ENCODE peak calls at places on chromosomes 5 and 9, in ten cellular contexts. One of them, this sample, is unnamed.

GRCh38 chr5:71887680-71888079 is 168.6 kb downstream of the CARTPT start:
- DNase-seq in CD8-positive, alpha-beta T cell: no peak
- DNase-seq in IMR-90: peak; percentile 94
- DNase-seq in Karpas-422: peak; percentile 89
- DNase-seq in left lung: no peak
- DNase-seq in fibroblast of lung: peak; percentile 86
- DNase-seq in SK-N-SH: peak; percentile 44
- DNase-seq in CD4-positive, alpha-beta T cell: no peak
- DNase-seq in neuronal stem cell: no peak
- DNase-seq in prostate gland: no peak
- DNase-seq in this sample: no peak

GRCh38 chr9:35729700-35730485 is 2.1 kb downstream of the TLN1 start:
- DNase-seq in fibroblast of lung: peak; percentile 87
- DNase-seq in neuronal stem cell: peak; percentile 31
- DNase-seq in IMR-90: peak; percentile 91
- DNase-seq in CD4-positive, alpha-beta T cell: no peak
- DNase-seq in Karpas-422: peak; percentile 60
- DNase-seq in SK-N-SH: peak; percentile 76
- DNase-seq in prostate gland: no peak
- DNase-seq in CD8-positive, alpha-beta T cell: no peak
- DNase-seq in left lung: peak; percentile 93
- DNase-seq in this sample: peak; percentile 30

GRCh38 chr5:72600401-72600981 is 93.3 kb upstream of the ZNF366 start:
- DNase-seq in left lung: no peak
- DNase-seq in CD4-positive, alpha-beta T cell: no peak
- DNase-seq in prostate gland: no peak
- DNase-seq in SK-N-SH: no peak
- DNase-seq in fibroblast of lung: peak; percentile 89
- DNase-seq in Karpas-422: no peak
- DNase-seq in CD8-positive, alpha-beta T cell: no peak
- DNase-seq in neuronal stem cell: no peak
- DNase-seq in IMR-90: peak; percentile 95
- DNase-seq in this sample: no peak

GRCh38 chr5:133681896-133682295 is 69.6 kb upstream of the FSTL4 start:
- DNase-seq in CD4-positive, alpha-beta T cell: no peak
- DNase-seq in SK-N-SH: no peak
- DNase-seq in Karpas-422: no peak
- DNase-seq in CD8-positive, alpha-beta T cell: no peak
- DNase-seq in neuronal stem cell: no peak
- DNase-seq in prostate gland: no peak
- DNase-seq in fibroblast of lung: no peak
- DNase-seq in left lung: no peak
- DNase-seq in IMR-90: no peak
- DNase-seq in this sample: no peak

GRCh38 chr5:61409568-61409967 is 77.5 kb downstream of the ZSWIM6 start:
- DNase-seq in CD8-positive, alpha-beta T cell: no peak
- DNase-seq in fibroblast of lung: peak; percentile 98
- DNase-seq in Karpas-422: no peak
- DNase-seq in IMR-90: peak; percentile 96
- DNase-seq in SK-N-SH: peak; percentile 19
- DNase-seq in prostate gland: no peak
- DNase-seq in left lung: no peak
- DNase-seq in neuronal stem cell: no peak
- DNase-seq in CD4-positive, alpha-beta T cell: no peak
- DNase-seq in this sample: no peak

GRCh38 chr5:173326501-173326960 is 1.7 kb downstream of the STC2 start:
- DNase-seq in Karpas-422: no peak
- DNase-seq in neuronal stem cell: no peak
- DNase-seq in prostate gland: no peak
- DNase-seq in SK-N-SH: no peak
- DNase-seq in IMR-90: peak; percentile 92
- DNase-seq in CD4-positive, alpha-beta T cell: no peak
- DNase-seq in CD8-positive, alpha-beta T cell: no peak
- DNase-seq in left lung: no peak
- DNase-seq in fibroblast of lung: peak; percentile 94
- DNase-seq in this sample: no peak

GRCh38 chr9:21674894-21675293 is 127.5 kb upstream of the MTAP start:
- DNase-seq in CD4-positive, alpha-beta T cell: no peak
- DNase-seq in SK-N-SH: no peak
- DNase-seq in prostate gland: no peak
- DNase-seq in neuronal stem cell: no peak
- DNase-seq in CD8-positive, alpha-beta T cell: no peak
- DNase-seq in fibroblast of lung: peak; percentile 60
- DNase-seq in Karpas-422: no peak
- DNase-seq in left lung: no peak
- DNase-seq in IMR-90: peak; percentile 61
- DNase-seq in this sample: no peak

GRCh38 chr5:143135832-143136551 is 267.5 kb downstream of the NR3C1 start:
- DNase-seq in prostate gland: no peak
- DNase-seq in CD8-positive, alpha-beta T cell: no peak
- DNase-seq in SK-N-SH: no peak
- DNase-seq in Karpas-422: no peak
- DNase-seq in left lung: no peak
- DNase-seq in fibroblast of lung: peak; percentile 59
- DNase-seq in neuronal stem cell: no peak
- DNase-seq in IMR-90: peak; percentile 17
- DNase-seq in CD4-positive, alpha-beta T cell: no peak
- DNase-seq in this sample: no peak

GRCh38 chr5:16879191-16879590 is 56.9 kb downstream of the MYO10 start:
- DNase-seq in prostate gland: no peak
- DNase-seq in fibroblast of lung: no peak
- DNase-seq in CD8-positive, alpha-beta T cell: no peak
- DNase-seq in CD4-positive, alpha-beta T cell: no peak
- DNase-seq in neuronal stem cell: no peak
- DNase-seq in IMR-90: no peak
- DNase-seq in left lung: no peak
- DNase-seq in SK-N-SH: no peak
- DNase-seq in Karpas-422: no peak
- DNase-seq in this sample: no peak

GRCh38 chr5:16880547-16880946 is 55.5 kb downstream of the MYO10 start:
- DNase-seq in neuronal stem cell: no peak
- DNase-seq in CD8-positive, alpha-beta T cell: no peak
- DNase-seq in fibroblast of lung: no peak
- DNase-seq in IMR-90: no peak
- DNase-seq in prostate gland: no peak
- DNase-seq in left lung: no peak
- DNase-seq in CD4-positive, alpha-beta T cell: no peak
- DNase-seq in Karpas-422: no peak
- DNase-seq in SK-N-SH: no peak
- DNase-seq in this sample: no peak

GRCh38 chr5:16879650-16880049 is 56.4 kb downstream of the MYO10 start:
- DNase-seq in CD8-positive, alpha-beta T cell: no peak
- DNase-seq in left lung: no peak
- DNase-seq in CD4-positive, alpha-beta T cell: no peak
- DNase-seq in IMR-90: no peak
- DNase-seq in SK-N-SH: no peak
- DNase-seq in Karpas-422: no peak
- DNase-seq in fibroblast of lung: no peak
- DNase-seq in prostate gland: no peak
- DNase-seq in neuronal stem cell: no peak
- DNase-seq in this sample: no peak

GRCh38 chr5:16883801-16884200 is 52.3 kb downstream of the MYO10 start:
- DNase-seq in CD4-positive, alpha-beta T cell: no peak
- DNase-seq in Karpas-422: no peak
- DNase-seq in prostate gland: no peak
- DNase-seq in CD8-positive, alpha-beta T cell: no peak
- DNase-seq in fibroblast of lung: no peak
- DNase-seq in neuronal stem cell: no peak
- DNase-seq in IMR-90: no peak
- DNase-seq in SK-N-SH: no peak
- DNase-seq in left lung: no peak
- DNase-seq in this sample: no peak

DNA sequence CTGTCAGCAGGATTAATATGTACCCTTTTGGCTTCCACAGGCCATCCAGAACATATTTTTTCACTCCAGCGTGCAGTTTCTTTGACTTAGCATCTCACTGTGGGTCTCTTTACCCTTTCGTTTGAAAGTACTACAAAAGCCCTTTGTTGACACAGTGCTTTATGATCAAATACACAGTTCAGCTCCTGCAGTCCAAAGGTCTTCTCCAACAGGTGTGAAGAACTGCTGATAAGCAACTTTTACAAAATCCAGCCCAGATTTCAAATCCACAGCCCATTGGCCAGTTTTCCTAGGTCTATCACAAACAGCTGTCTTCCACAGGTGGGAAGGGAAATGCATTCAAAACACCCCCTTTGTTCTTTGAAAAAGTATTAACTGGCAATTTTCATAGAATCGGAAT is 54.8 kb downstream of the MYO10 start:
- DNase-seq in IMR-90: no peak
- DNase-seq in left lung: no peak
- DNase-seq in Karpas-422: no peak
- DNase-seq in SK-N-SH: no peak
- DNase-seq in prostate gland: no peak
- DNase-seq in fibroblast of lung: no peak
- DNase-seq in CD8-positive, alpha-beta T cell: no peak
- DNase-seq in CD4-positive, alpha-beta T cell: no peak
- DNase-seq in neuronal stem cell: no peak
- DNase-seq in this sample: no peak
- H3K27ac ChIP-seq in IMR-90: no peak overlapping the region
- H3K27ac ChIP-seq in left lung: no peak overlapping the region
- H3K27ac ChIP-seq in Karpas-422: no peak overlapping the region
- H3K27ac ChIP-seq in SK-N-SH: no peak overlapping the region
- H3K27ac ChIP-seq in prostate gland: no peak overlapping the region
- H3K27ac ChIP-seq in fibroblast of lung: no peak overlapping the region
- H3K27ac ChIP-seq in CD8-positive, alpha-beta T cell: no peak overlapping the region
- H3K27ac ChIP-seq in CD4-positive, alpha-beta T cell: no peak overlapping the region
- H3K27ac ChIP-seq in neuronal stem cell: no peak overlapping the region
- H3K27ac ChIP-seq in this sample: no peak overlapping the region

GRCh38 chr9:113154471-113154870 is 3.7 kb downstream of the SLC31A2 start:
- DNase-seq in Karpas-422: no peak
- DNase-seq in neuronal stem cell: no peak
- DNase-seq in prostate gland: no peak
- DNase-seq in fibroblast of lung: peak; percentile 80
- DNase-seq in SK-N-SH: no peak
- DNase-seq in IMR-90: peak; percentile 79
- DNase-seq in CD4-positive, alpha-beta T cell: no peak
- DNase-seq in CD8-positive, alpha-beta T cell: no peak
- DNase-seq in left lung: no peak
- DNase-seq in this sample: peak; percentile 46

GRCh38 chr9:113158446-113158845 is 7.6 kb downstream of the SLC31A2 start:
- DNase-seq in left lung: no peak
- DNase-seq in prostate gland: no peak
- DNase-seq in Karpas-422: no peak
- DNase-seq in IMR-90: no peak
- DNase-seq in neuronal stem cell: no peak
- DNase-seq in CD8-positive, alpha-beta T cell: no peak
- DNase-seq in fibroblast of lung: no peak
- DNase-seq in CD4-positive, alpha-beta T cell: no peak
- DNase-seq in SK-N-SH: no peak
- DNase-seq in this sample: no peak

GRCh38 chr9:113154936-113155335 is 4.1 kb downstream of the SLC31A2 start:
- DNase-seq in CD8-positive, alpha-beta T cell: no peak
- DNase-seq in SK-N-SH: no peak
- DNase-seq in IMR-90: peak; percentile 31
- DNase-seq in neuronal stem cell: no peak
- DNase-seq in left lung: no peak
- DNase-seq in Karpas-422: no peak
- DNase-seq in prostate gland: no peak
- DNase-seq in fibroblast of lung: no peak
- DNase-seq in CD4-positive, alpha-beta T cell: no peak
- DNase-seq in this sample: no peak

GRCh38 chr9:113156880-113157279 is 6.1 kb downstream of the SLC31A2 start:
- DNase-seq in CD4-positive, alpha-beta T cell: no peak
- DNase-seq in prostate gland: no peak
- DNase-seq in SK-N-SH: no peak
- DNase-seq in neuronal stem cell: no peak
- DNase-seq in fibroblast of lung: no peak
- DNase-seq in Karpas-422: peak; percentile 65
- DNase-seq in IMR-90: no peak
- DNase-seq in CD8-positive, alpha-beta T cell: no peak
- DNase-seq in left lung: no peak
- DNase-seq in this sample: no peak

GRCh38 chr9:113155911-113156559 is 5.2 kb downstream of the SLC31A2 start:
- DNase-seq in CD8-positive, alpha-beta T cell: no peak
- DNase-seq in IMR-90: no peak
- DNase-seq in Karpas-422: peak; percentile 49
- DNase-seq in SK-N-SH: no peak
- DNase-seq in fibroblast of lung: no peak
- DNase-seq in neuronal stem cell: no peak
- DNase-seq in CD4-positive, alpha-beta T cell: peak; percentile 8
- DNase-seq in left lung: no peak
- DNase-seq in prostate gland: no peak
- DNase-seq in this sample: no peak
- H3K27ac ChIP-seq in CD8-positive, alpha-beta T cell: no peak overlapping the region
- H3K27ac ChIP-seq in IMR-90: no peak overlapping the region
- H3K27ac ChIP-seq in Karpas-422: no peak overlapping the region
- H3K27ac ChIP-seq in SK-N-SH: no peak overlapping the region
- H3K27ac ChIP-seq in fibroblast of lung: no peak overlapping the region
- H3K27ac ChIP-seq in neuronal stem cell: no peak overlapping the region
- H3K27ac ChIP-seq in CD4-positive, alpha-beta T cell: no peak overlapping the region
- H3K27ac ChIP-seq in left lung: no peak overlapping the region
- H3K27ac ChIP-seq in prostate gland: no peak overlapping the region
- H3K27ac ChIP-seq in this sample: peak overlapping the region; percentile 96

GRCh38 chr9:137423001-137423809 is at the start of the genes EXD3 and NOXA1:
- DNase-seq in IMR-90: peak; percentile 88
- DNase-seq in CD4-positive, alpha-beta T cell: peak; percentile 92
- DNase-seq in fibroblast of lung: peak; percentile 85
- DNase-seq in SK-N-SH: peak; percentile 100
- DNase-seq in prostate gland: peak; percentile 92
- DNase-seq in CD8-positive, alpha-beta T cell: peak; percentile 91
- DNase-seq in left lung: peak; percentile 98
- DNase-seq in Karpas-422: peak; percentile 99
- DNase-seq in neuronal stem cell: peak; percentile 92
- DNase-seq in this sample: peak; percentile 90

GRCh38 chr9:137422668-137423000 is 328 bp downstream of the EXD3 start:
- DNase-seq in CD8-positive, alpha-beta T cell: no peak
- DNase-seq in prostate gland: no peak
- DNase-seq in SK-N-SH: peak; percentile 79
- DNase-seq in fibroblast of lung: peak; percentile 29
- DNase-seq in CD4-positive, alpha-beta T cell: no peak
- DNase-seq in IMR-90: no peak
- DNase-seq in left lung: peak; percentile 87
- DNase-seq in Karpas-422: peak; percentile 55
- DNase-seq in neuronal stem cell: no peak
- DNase-seq in this sample: no peak

GRCh38 chr9:137423810-137424291 is 658 bp downstream of the NOXA1 start:
- DNase-seq in neuronal stem cell: no peak
- DNase-seq in fibroblast of lung: no peak
- DNase-seq in Karpas-422: no peak
- DNase-seq in left lung: peak; percentile 89
- DNase-seq in prostate gland: no peak
- DNase-seq in CD8-positive, alpha-beta T cell: no peak
- DNase-seq in SK-N-SH: no peak
- DNase-seq in IMR-90: no peak
- DNase-seq in CD4-positive, alpha-beta T cell: no peak
- DNase-seq in this sample: no peak

GRCh38 chr9:137426018-137426681 is 3.0 kb downstream of the NOXA1 start:
- DNase-seq in CD4-positive, alpha-beta T cell: no peak
- DNase-seq in prostate gland: no peak
- DNase-seq in neuronal stem cell: no peak
- DNase-seq in CD8-positive, alpha-beta T cell: no peak
- DNase-seq in SK-N-SH: no peak
- DNase-seq in left lung: peak; percentile 59
- DNase-seq in Karpas-422: no peak
- DNase-seq in fibroblast of lung: no peak
- DNase-seq in IMR-90: no peak
- DNase-seq in this sample: no peak

GRCh38 chr9:137421838-137422667 is 909 bp downstream of the EXD3 start:
- DNase-seq in CD8-positive, alpha-beta T cell: no peak
- DNase-seq in prostate gland: no peak
- DNase-seq in Karpas-422: no peak
- DNase-seq in IMR-90: no peak
- DNase-seq in SK-N-SH: no peak
- DNase-seq in CD4-positive, alpha-beta T cell: no peak
- DNase-seq in left lung: no peak
- DNase-seq in fibroblast of lung: no peak
- DNase-seq in neuronal stem cell: no peak
- DNase-seq in this sample: no peak
- H3K27ac ChIP-seq in CD8-positive, alpha-beta T cell: peak overlapping the region; percentile 26
- H3K27ac ChIP-seq in prostate gland: peak overlapping the region; percentile 76
- H3K27ac ChIP-seq in Karpas-422: no peak overlapping the region
- H3K27ac ChIP-seq in IMR-90: peak overlapping the region; percentile 16
- H3K27ac ChIP-seq in SK-N-SH: no peak overlapping the region
- H3K27ac ChIP-seq in CD4-positive, alpha-beta T cell: no peak overlapping the region
- H3K27ac ChIP-seq in left lung: peak overlapping the region; percentile 62
- H3K27ac ChIP-seq in fibroblast of lung: peak overlapping the region; percentile 54
- H3K27ac ChIP-seq in neuronal stem cell: no peak overlapping the region
- H3K27ac ChIP-seq in this sample: peak overlapping the region; percentile 45

DNA sequence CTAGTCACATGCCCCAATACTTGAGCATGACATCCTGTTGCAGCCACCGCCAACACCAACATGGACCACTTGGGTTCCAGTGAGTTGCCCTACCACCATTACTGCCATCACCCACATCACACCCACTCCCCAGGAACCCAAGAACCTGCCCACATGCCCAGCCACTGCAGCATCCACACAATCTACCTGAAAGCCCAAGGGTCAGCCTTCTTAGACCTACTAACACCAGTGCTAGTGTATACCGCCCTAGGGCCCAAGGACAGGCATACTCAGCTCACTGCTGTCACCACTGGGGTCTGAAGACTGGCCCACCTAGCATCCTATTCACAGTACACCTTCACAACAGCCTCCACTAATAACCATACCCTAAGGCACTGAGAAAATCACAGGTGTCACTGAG is 82.0 kb downstream of the SYK start:
- DNase-seq in fibroblast of lung: no peak
- DNase-seq in neuronal stem cell: no peak
- DNase-seq in left lung: no peak
- DNase-seq in IMR-90: no peak
- DNase-seq in Karpas-422: no peak
- DNase-seq in CD8-positive, alpha-beta T cell: no peak
- DNase-seq in SK-N-SH: no peak
- DNase-seq in prostate gland: no peak
- DNase-seq in CD4-positive, alpha-beta T cell: no peak
- DNase-seq in this sample: no peak
- H3K27ac ChIP-seq in fibroblast of lung: no peak overlapping the region
- H3K27ac ChIP-seq in neuronal stem cell: no peak overlapping the region
- H3K27ac ChIP-seq in left lung: no peak overlapping the region
- H3K27ac ChIP-seq in IMR-90: no peak overlapping the region
- H3K27ac ChIP-seq in Karpas-422: no peak overlapping the region
- H3K27ac ChIP-seq in CD8-positive, alpha-beta T cell: no peak overlapping the region
- H3K27ac ChIP-seq in SK-N-SH: no peak overlapping the region
- H3K27ac ChIP-seq in prostate gland: no peak overlapping the region
- H3K27ac ChIP-seq in CD4-positive, alpha-beta T cell: no peak overlapping the region
- H3K27ac ChIP-seq in this sample: no peak overlapping the region